ENCODE peak calls at places on chromosome 18, in five cellular contexts. C, Z, W, R and P are unnamed samples.
A peak's percentile ranks its signal among the peaks of the same experiment; 100 is the strongest.

GRCh38 chr18:12441475-12442035 is 33.8 kb downstream of the PRELID3A start:
- DNase-seq in R (no peak), Z (no peak), C (no peak), W (no peak), P (no peak)

GRCh38 chr18:55779461-55779710 is 191.4 kb upstream of the TCF4 start:
- DNase-seq in Z (no peak), W (no peak), R (peak; percentile 31), C (no peak), P (no peak)

GRCh38 chr18:28760299-28760698 is 583.4 kb upstream of the CDH2 start:
- DNase-seq in R (no peak), W (no peak), Z (no peak), C (no peak), P (no peak)

GRCh38 chr18:34158881-34159690 is 65.6 kb downstream of the NOL4 start:
- DNase-seq in R (no peak), C (peak; percentile 90), W (no peak), Z (no peak), P (peak; percentile 20)

GRCh38 chr18:58716046-58716766 is 44.9 kb downstream of the MALT1 start:
- DNase-seq in Z (no peak), R (no peak), C (no peak), W (no peak), P (no peak)

GRCh38 chr18:76323891-76324290 is 171.2 kb downstream of the ZNF516 start:
- DNase-seq in W (no peak), C (no peak), Z (no peak), R (no peak), P (no peak)

GRCh38 chr18:70288851-70289328 is at the start of gene SOCS6:
- DNase-seq in R (no peak), Z (peak; percentile 14), C (peak; percentile 61), W (peak; percentile 54), P (peak; percentile 28)

GRCh38 chr18:74994502-74995403 is 214.2 kb downstream of the PTGR3 start:
- DNase-seq in R (peak; percentile 8), Z (no peak), C (no peak), W (peak; percentile 53), P (no peak)

GRCh38 chr18:50131591-50131990 is 63.4 kb downstream of the MYO5B start:
- DNase-seq in Z (no peak), R (no peak), W (no peak), C (no peak), P (no peak)

GRCh38 chr18:3410273-3410672 is 39.7 kb upstream of the TGIF1 start:
- DNase-seq in C (no peak), Z (no peak), W (no peak), R (no peak), P (no peak)

GRCh38 chr18:10860382-10860781 is 289.0 kb downstream of the PIEZO2 start:
- DNase-seq in C (no peak), W (no peak), Z (no peak), R (no peak), P (no peak)

GRCh38 chr18:29840101-29840500 is 1202.4 kb downstream of the DSC3 start:
- DNase-seq in R (peak; percentile 76), W (peak; percentile 74), Z (no peak), C (no peak), P (peak; percentile 72)

GRCh38 chr18:71665131-71665530 is 879.0 kb downstream of the CBLN2 start:
- DNase-seq in R (peak; percentile 12), C (no peak), Z (no peak), W (peak; percentile 75), P (no peak)

GRCh38 chr18:79525556-79526467 is 130.1 kb downstream of the NFATC1 start:
- DNase-seq in W (no peak), R (no peak), Z (no peak), C (no peak), P (no peak)

GRCh38 chr18:76892832-76893231 is 70.5 kb downstream of the ZNF236 start:
- DNase-seq in Z (no peak), C (no peak), W (no peak), R (no peak), P (no peak)

GRCh38 chr18:79519751-79520472 is 124.2 kb downstream of the NFATC1 start:
- DNase-seq in R (no peak), C (no peak), Z (peak; percentile 41), W (no peak), P (no peak)

GRCh38 chr18:79859314-79859713 is 61.6 kb downstream of the KCNG2 start:
- DNase-seq in W (no peak), C (no peak), Z (no peak), R (no peak), P (no peak)

GRCh38 chr18:38369772-38370690 is 804.4 kb upstream of the CELF4 start:
- DNase-seq in C (no peak), W (peak; percentile 19), R (no peak), Z (no peak), P (peak; percentile 11)

GRCh38 chr18:46497129-46497528 is 159.9 kb downstream of the LOXHD1 start:
- DNase-seq in Z (no peak), W (peak; percentile 11), C (peak; percentile 49), R (peak; percentile 22), P (no peak)

GRCh38 chr18:58285731-58286130 is 241.7 kb downstream of the NEDD4L start:
- DNase-seq in Z (no peak), W (no peak), R (no peak), C (no peak), P (no peak)